ENCODE peak calls at places on chromosome 7, in four cellular contexts. S is A549, L is PC-3, N is HCT116. R is an unnamed sample. For H3K4me1, the result is how much of the 10 kb centered on the place peaks cover.

GRCh38 chr7:149664176-149664575 is 109.2 kb downstream of the ZNF467 start:
- DNase-seq in S (no peak), L (no peak), N (no peak), R (no peak)

GRCh38 chr7:117808910-117809705 is 64.1 kb downstream of the CTTNBP2 start:
- DNase-seq in S (no peak), L (no peak), N (no peak), R (no peak)

GRCh38 chr7:70571403-70571911 is 560.5 kb upstream of the GALNT17 start:
- DNase-seq in S (peak), L (no peak), N (no peak), R (no peak)

GRCh38 chr7:116271980-116272886 is 61.9 kb downstream of the TES start:
- DNase-seq in S (peak), L (peak), N (peak), R (peak)

GRCh38 chr7:30427296-30428080 is 51.1 kb downstream of the NOD1 start:
- DNase-seq in S (no peak), L (no peak), N (no peak), R (no peak)

GRCh38 chr7:92740713-92741126 is 95.7 kb downstream of the CDK6 start:
- DNase-seq in S (no peak), L (peak), N (no peak), R (no peak)

GRCh38 chr7:68478326-68478725 is 1119.9 kb upstream of the AUTS2 start:
- DNase-seq in S (no peak), L (no peak), N (no peak), R (no peak)

GRCh38 chr7:35468606-35469005 is 214.7 kb upstream of the TBX20 start:
- DNase-seq in S (no peak), L (no peak), N (no peak), R (no peak)

GRCh38 chr7:98630770-98631169 is 13.7 kb downstream of the NPTX2 start:
- DNase-seq in S (no peak), L (no peak), N (no peak), R (no peak)

GRCh38 chr7:104550362-104550761 is 222.0 kb downstream of the LHFPL3 start:
- DNase-seq in S (no peak), L (peak), N (no peak), R (no peak)

GRCh38 chr7:129368389-129368986 is 65.7 kb upstream of the STRIP2 start:
- DNase-seq in S (no peak), L (no peak), N (no peak), R (no peak)

GRCh38 chr7:134558370-134558769 is 9.5 kb downstream of the AKR1B15 start:
- DNase-seq in S (no peak), L (peak), N (no peak), R (no peak)

GRCh38 chr7:87213801-87214200 is 5.7 kb downstream of the TMEM243 start:
- DNase-seq in S (no peak), L (no peak), N (no peak), R (no peak)

GRCh38 chr7:84422790-84423189 is 228.2 kb upstream of the SEMA3A start:
- DNase-seq in S (no peak), L (peak), N (no peak), R (no peak)

GRCh38 chr7:53191836-53192443 is 156.5 kb downstream of the POM121L12 start:
- DNase-seq in S (no peak), L (no peak), N (no peak), R (no peak)

GRCh38 chr7:92641921-92642511 is 51.8 kb upstream of the FAM133B start:
- DNase-seq in S (no peak), L (peak), N (no peak), R (no peak)

GRCh38 chr7:25950488-25951413 is 201.2 kb upstream of the NFE2L3 start:
- DNase-seq in S (peak), L (peak), N (peak), R (peak)

GRCh38 chr7:15889501-15889900 is 203.0 kb upstream of the MEOX2 start:
- DNase-seq in S (peak), L (peak), N (peak), R (no peak)

GRCh38 chr7:116952640-116953371 is 495 bp upstream of the ST7 start:
- DNase-seq in S (peak), L (peak), N (peak), R (no peak)

GRCh38 chr7:21923663-21924062 is 22.0 kb downstream of the CDCA7L start:
- DNase-seq in S (no peak), L (peak), N (no peak), R (no peak)

DNA sequence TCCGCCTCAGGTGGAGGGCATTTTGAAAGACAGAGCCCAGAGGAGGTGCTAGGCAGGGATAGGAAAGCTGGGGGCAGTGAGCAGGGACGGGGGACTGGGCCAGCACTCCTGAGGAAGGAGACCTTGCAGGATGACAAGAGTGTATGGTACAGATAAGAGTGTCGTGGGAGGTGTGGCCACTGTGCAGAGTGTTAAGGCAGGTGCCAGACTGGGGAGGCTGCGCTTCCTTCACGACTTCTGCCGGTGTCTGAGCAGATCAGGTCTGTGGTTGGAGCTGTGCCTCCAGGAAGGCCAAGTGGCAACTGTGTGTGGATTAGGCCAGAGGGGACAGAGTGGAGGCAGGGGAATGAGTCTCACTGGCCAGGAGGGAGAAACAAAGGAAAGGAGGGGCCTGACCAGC is 161.7 kb downstream of the HIBADH start:
- DNase-seq in S (no peak), L (no peak), N (no peak), R (no peak)
- TF ChIP-seq CTCF in S (no peak), L (no peak), N (no peak), R (no peak)

GRCh38 chr7:151495360-151495759 is 24.3 kb downstream of the RHEB start:
- DNase-seq in S (no peak), L (no peak), N (no peak), R (no peak)
- H3K4me1 ChIP-seq in S (half or more), L (under half), N (under half), R (half or more)

GRCh38 chr7:158542651-158543400 is 44.8 kb downstream of the PTPRN2 start:
- DNase-seq in S (no peak), L (no peak), N (no peak), R (no peak)
- TF ChIP-seq CTCF in S (no peak), L (no peak), N (no peak), R (no peak)

GRCh38 chr7:44801890-44802289 is 5.4 kb downstream of the PPIA start:
- DNase-seq in S (no peak), L (no peak), N (no peak), R (no peak)
- H3K4me1 ChIP-seq in S (under half), L (under half), N (under half), R (under half)

GRCh38 chr7:151468214-151469023 is 28.5 kb upstream of the CRYGN start:
- DNase-seq in S (no peak), L (no peak), N (no peak), R (no peak)

GRCh38 chr7:151469281-151469680 is 29.3 kb upstream of the CRYGN start:
- DNase-seq in S (no peak), L (no peak), N (no peak), R (no peak)

GRCh38 chr7:151477867-151478266 is 37.9 kb upstream of the CRYGN start:
- DNase-seq in S (no peak), L (no peak), N (no peak), R (no peak)

GRCh38 chr7:151470656-151471180 is 30.8 kb upstream of the CRYGN start:
- DNase-seq in S (no peak), L (no peak), N (no peak), R (no peak)

DNA sequence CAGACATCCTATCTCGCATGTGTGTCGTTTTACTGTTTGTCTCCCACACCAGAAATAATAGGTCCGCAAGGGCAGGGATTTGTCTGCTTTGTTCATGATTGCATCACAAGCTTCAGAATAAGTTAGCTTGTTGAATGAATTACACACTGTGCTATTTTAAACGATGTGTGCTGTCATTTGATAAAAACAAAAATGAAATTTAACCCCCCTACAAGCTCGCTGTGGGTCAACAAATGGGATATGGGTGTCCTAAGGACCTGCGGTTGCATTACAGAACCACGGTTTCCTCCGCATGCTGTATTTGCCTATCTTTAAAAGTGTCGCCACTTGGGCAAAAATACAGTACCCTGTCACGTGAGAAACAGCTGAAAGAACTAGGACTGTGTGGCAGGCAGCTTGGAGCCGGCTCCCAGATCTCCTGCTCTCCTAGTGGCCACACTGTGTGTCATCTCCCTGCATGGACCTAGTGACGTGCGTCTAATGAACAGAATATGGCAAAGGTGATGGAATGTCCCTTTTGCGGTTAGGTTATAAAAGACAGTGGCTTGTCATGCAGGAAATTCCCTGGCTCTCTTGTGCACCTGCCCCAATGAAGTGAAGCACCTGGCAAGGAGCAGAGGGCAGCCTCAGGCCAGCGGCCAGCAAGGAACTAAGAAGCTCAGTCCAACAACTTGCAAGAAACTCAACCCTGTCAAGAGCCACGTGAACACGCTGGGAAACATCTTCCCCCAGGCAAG is 32.9 kb upstream of the CRYGN start:
- DNase-seq in S (no peak), L (peak), N (no peak), R (peak)
- TF ChIP-seq CTCF in S (no peak), L (no peak), N (no peak), R (peak)

GRCh38 chr7:94179466-94179865 is 175.3 kb upstream of the BET1 start:
- DNase-seq in S (no peak), L (no peak), N (no peak), R (no peak)
- H3K4me1 ChIP-seq in S (under half), L (under half), N (under half), R (under half)

DNA sequence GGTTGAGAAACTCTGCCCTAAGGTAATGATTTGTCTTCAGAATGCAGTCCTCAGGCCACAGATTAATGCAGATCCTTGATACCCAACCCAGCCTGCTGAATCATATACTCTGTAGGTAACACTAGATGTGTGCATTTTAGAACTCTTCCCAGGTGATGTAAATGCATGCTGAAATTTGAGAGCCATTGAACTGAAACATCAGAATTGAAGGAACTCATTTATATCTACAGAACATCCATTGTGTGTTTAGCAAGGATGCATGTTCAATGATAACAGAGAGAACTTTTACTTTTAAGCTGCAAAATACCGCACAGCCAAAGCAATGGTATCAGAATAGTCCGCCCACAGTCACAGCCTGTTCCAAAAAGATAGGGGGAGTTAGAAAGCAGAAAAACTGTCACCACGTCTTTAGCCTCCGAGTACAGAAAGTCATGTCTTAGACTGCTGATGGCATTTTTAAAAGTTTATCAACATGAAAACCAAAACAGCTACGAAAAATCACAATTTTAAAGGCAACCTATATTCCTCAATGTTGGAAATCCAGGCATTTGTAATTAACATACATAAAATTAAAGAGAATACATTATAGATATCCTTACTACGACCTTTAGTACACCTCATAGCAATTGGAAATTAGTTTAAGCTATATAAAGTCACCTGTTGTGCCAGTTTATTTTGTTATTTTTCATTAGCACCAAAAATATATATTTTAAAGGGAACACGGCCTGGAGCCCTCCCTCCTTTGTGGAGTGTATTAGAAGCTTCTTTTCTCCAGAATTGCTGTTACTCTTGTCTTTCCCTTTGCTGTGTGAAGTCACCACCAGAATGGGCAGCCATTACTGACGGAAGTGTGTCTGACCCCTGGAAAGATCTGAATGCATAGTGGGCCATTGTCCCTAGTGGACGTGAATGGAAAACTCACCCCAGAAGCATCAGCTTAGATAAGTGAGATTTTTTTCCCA is 65.8 kb upstream of the PRKAR2B start:
- DNase-seq in S (peak), L (no peak), N (no peak), R (no peak)
- TF ChIP-seq CTCF in S (no peak), L (no peak), N (peak), R (no peak)

R was measured in psoas muscle.